ENCODE peak calls at places on chromosomes 1 and 21, in seven cellular contexts. One of them, this sample, is unnamed.

GRCh38 chr1:59272507-59272906 is 24.4 kb upstream of the FGGY start:
- DNase-seq in mesendoderm: no peak
- DNase-seq in neuronal stem cell: no peak
- DNase-seq in IMR-90: peak; percentile 75
- DNase-seq in H1: no peak
- DNase-seq in mesenchymal stem cell: peak; percentile 35
- DNase-seq in trophoblast cell: no peak
- DNase-seq in this sample: no peak

GRCh38 chr1:24117722-24118409 is 5.9 kb upstream of the MYOM3 start:
- DNase-seq in mesendoderm: no peak
- DNase-seq in neuronal stem cell: no peak
- DNase-seq in IMR-90: peak; percentile 40
- DNase-seq in H1: no peak
- DNase-seq in mesenchymal stem cell: no peak
- DNase-seq in trophoblast cell: peak; percentile 70
- DNase-seq in this sample: no peak

GRCh38 chr1:54542962-54543539 is 5.0 kb upstream of the ACOT11 start:
- DNase-seq in mesendoderm: no peak
- DNase-seq in neuronal stem cell: no peak
- DNase-seq in IMR-90: peak; percentile 35
- DNase-seq in H1: no peak
- DNase-seq in mesenchymal stem cell: peak; percentile 45
- DNase-seq in trophoblast cell: peak; percentile 57
- DNase-seq in this sample: no peak

GRCh38 chr1:3669421-3669821 is 17.1 kb downstream of the TP73 start:
- DNase-seq in mesendoderm: no peak
- DNase-seq in neuronal stem cell: no peak
- DNase-seq in IMR-90: no peak
- DNase-seq in H1: no peak
- DNase-seq in mesenchymal stem cell: no peak
- DNase-seq in trophoblast cell: no peak
- DNase-seq in this sample: no peak

GRCh38 chr1:181296180-181296579 is 187.1 kb upstream of the CACNA1E start:
- DNase-seq in mesendoderm: no peak
- DNase-seq in neuronal stem cell: no peak
- DNase-seq in IMR-90: no peak
- DNase-seq in H1: no peak
- DNase-seq in mesenchymal stem cell: no peak
- DNase-seq in trophoblast cell: no peak
- DNase-seq in this sample: no peak

GRCh38 chr1:56416385-56416972 is 162.9 kb downstream of the PLPP3 start:
- DNase-seq in mesendoderm: peak; percentile 40
- DNase-seq in neuronal stem cell: no peak
- DNase-seq in IMR-90: no peak
- DNase-seq in H1: no peak
- DNase-seq in mesenchymal stem cell: peak; percentile 40
- DNase-seq in trophoblast cell: peak; percentile 43
- DNase-seq in this sample: no peak

GRCh38 chr1:145786271-145786670 is 37.6 kb downstream of the RNF115 start:
- DNase-seq in mesendoderm: no peak
- DNase-seq in neuronal stem cell: no peak
- DNase-seq in IMR-90: no peak
- DNase-seq in H1: no peak
- DNase-seq in mesenchymal stem cell: no peak
- DNase-seq in trophoblast cell: no peak
- DNase-seq in this sample: no peak

GRCh38 chr1:228150021-228150457 is 309 bp downstream of the GJC2 start:
- DNase-seq in mesendoderm: no peak
- DNase-seq in neuronal stem cell: no peak
- DNase-seq in IMR-90: no peak
- DNase-seq in H1: no peak
- DNase-seq in mesenchymal stem cell: no peak
- DNase-seq in trophoblast cell: no peak
- DNase-seq in this sample: no peak

GRCh38 chr1:183554577-183554976 is 35.7 kb downstream of the NCF2 start:
- DNase-seq in mesendoderm: no peak
- DNase-seq in neuronal stem cell: no peak
- DNase-seq in IMR-90: no peak
- DNase-seq in H1: no peak
- DNase-seq in mesenchymal stem cell: no peak
- DNase-seq in trophoblast cell: no peak
- DNase-seq in this sample: no peak

GRCh38 chr1:32753532-32754281 is 51.1 kb upstream of the SYNC start:
- DNase-seq in mesendoderm: peak; percentile 92
- DNase-seq in neuronal stem cell: peak; percentile 86
- DNase-seq in IMR-90: peak; percentile 48
- DNase-seq in H1: peak; percentile 91
- DNase-seq in mesenchymal stem cell: peak; percentile 65
- DNase-seq in trophoblast cell: peak; percentile 89
- DNase-seq in this sample: peak; percentile 91

GRCh38 chr1:46643368-46643775 is 24.8 kb downstream of the ATPAF1 start:
- DNase-seq in mesendoderm: no peak
- DNase-seq in neuronal stem cell: no peak
- DNase-seq in IMR-90: peak; percentile 89
- DNase-seq in H1: no peak
- DNase-seq in mesenchymal stem cell: peak; percentile 94
- DNase-seq in trophoblast cell: no peak
- DNase-seq in this sample: no peak

GRCh38 chr1:224252466-224252865 is 69.4 kb downstream of the DEGS1 start:
- DNase-seq in mesendoderm: no peak
- DNase-seq in neuronal stem cell: no peak
- DNase-seq in IMR-90: no peak
- DNase-seq in H1: no peak
- DNase-seq in mesenchymal stem cell: no peak
- DNase-seq in trophoblast cell: no peak
- DNase-seq in this sample: no peak

GRCh38 chr1:3944621-3944914 is 44.5 kb upstream of the C1orf174 start:
- DNase-seq in mesendoderm: no peak
- DNase-seq in neuronal stem cell: no peak
- DNase-seq in IMR-90: no peak
- DNase-seq in H1: no peak
- DNase-seq in mesenchymal stem cell: no peak
- DNase-seq in trophoblast cell: no peak
- DNase-seq in this sample: no peak

DNA sequence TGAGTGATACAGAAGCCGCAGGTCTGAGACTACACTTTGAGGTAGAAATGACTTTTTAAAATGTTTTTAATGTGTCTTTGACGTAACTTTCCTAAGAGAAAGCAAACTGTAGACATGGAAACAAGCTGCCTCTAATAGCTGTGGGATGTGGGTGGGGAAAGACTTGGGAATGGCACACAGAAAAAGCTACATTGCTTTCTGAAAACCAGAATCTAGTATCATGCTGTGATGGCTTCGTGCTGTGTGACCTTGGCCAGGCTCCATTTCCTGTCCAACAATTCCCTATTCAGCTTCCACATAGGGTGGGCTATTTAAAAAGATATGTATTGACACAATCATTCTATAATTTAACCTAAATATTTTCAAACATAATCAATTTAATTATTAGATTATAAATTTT is 909.1 kb downstream of the NCAM2 start:
- DNase-seq in mesendoderm: no peak
- DNase-seq in neuronal stem cell: no peak
- DNase-seq in IMR-90: no peak
- DNase-seq in H1: no peak
- DNase-seq in mesenchymal stem cell: no peak
- DNase-seq in trophoblast cell: no peak
- DNase-seq in this sample: no peak
- H4K8ac ChIP-seq in mesendoderm: no peak overlapping the region
- H4K8ac ChIP-seq in neuronal stem cell: no peak overlapping the region
- H4K8ac ChIP-seq in IMR-90: peak overlapping the region; percentile 21
- H4K8ac ChIP-seq in H1: no peak overlapping the region
- H4K8ac ChIP-seq in mesenchymal stem cell: no peak overlapping the region
- H4K8ac ChIP-seq in trophoblast cell: no peak overlapping the region
- H4K8ac ChIP-seq in this sample: no peak overlapping the region

DNA sequence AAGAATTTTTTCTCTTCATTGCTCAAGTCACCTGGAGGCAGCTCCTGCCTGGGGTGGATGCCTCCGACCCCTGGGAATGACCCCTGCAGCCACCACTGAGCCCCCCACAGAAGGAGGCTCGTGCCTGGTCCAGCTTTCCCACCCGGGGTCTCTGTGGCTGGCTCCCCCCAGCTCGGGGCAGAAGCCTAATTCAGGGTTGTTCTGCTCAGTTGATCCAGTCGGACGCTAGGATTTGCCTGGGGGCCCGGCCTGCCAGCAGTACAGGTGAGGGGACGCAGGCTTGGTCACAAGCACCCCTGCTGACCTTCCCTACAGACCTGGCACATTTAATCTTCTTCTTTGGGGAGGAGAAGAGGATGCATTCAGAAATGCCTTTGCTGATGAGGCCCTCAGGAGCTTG is 53.6 kb upstream of the POFUT2 start:
- DNase-seq in mesendoderm: no peak
- DNase-seq in neuronal stem cell: no peak
- DNase-seq in IMR-90: no peak
- DNase-seq in H1: no peak
- DNase-seq in mesenchymal stem cell: no peak
- DNase-seq in trophoblast cell: no peak
- DNase-seq in this sample: no peak
- H4K8ac ChIP-seq in mesendoderm: no peak overlapping the region
- H4K8ac ChIP-seq in neuronal stem cell: no peak overlapping the region
- H4K8ac ChIP-seq in IMR-90: no peak overlapping the region
- H4K8ac ChIP-seq in H1: peak overlapping the region; percentile 18
- H4K8ac ChIP-seq in mesenchymal stem cell: no peak overlapping the region
- H4K8ac ChIP-seq in trophoblast cell: no peak overlapping the region
- H4K8ac ChIP-seq in this sample: no peak overlapping the region

GRCh38 chr1:200488375-200489165 is 78.7 kb upstream of the ZNF281 start:
- DNase-seq in mesendoderm: peak; percentile 81
- DNase-seq in neuronal stem cell: peak; percentile 53
- DNase-seq in IMR-90: peak; percentile 85
- DNase-seq in H1: peak; percentile 67
- DNase-seq in mesenchymal stem cell: peak; percentile 79
- DNase-seq in trophoblast cell: peak; percentile 55
- DNase-seq in this sample: peak; percentile 65

GRCh38 chr1:200491097-200491496 is 81.3 kb upstream of the ZNF281 start:
- DNase-seq in mesendoderm: no peak
- DNase-seq in neuronal stem cell: no peak
- DNase-seq in IMR-90: no peak
- DNase-seq in H1: no peak
- DNase-seq in mesenchymal stem cell: no peak
- DNase-seq in trophoblast cell: no peak
- DNase-seq in this sample: no peak

GRCh38 chr1:200487650-200488049 is 77.8 kb upstream of the ZNF281 start:
- DNase-seq in mesendoderm: peak; percentile 40
- DNase-seq in neuronal stem cell: no peak
- DNase-seq in IMR-90: no peak
- DNase-seq in H1: no peak
- DNase-seq in mesenchymal stem cell: no peak
- DNase-seq in trophoblast cell: no peak
- DNase-seq in this sample: no peak

GRCh38 chr1:200493344-200493743 is 83.5 kb upstream of the ZNF281 start:
- DNase-seq in mesendoderm: peak; percentile 49
- DNase-seq in neuronal stem cell: no peak
- DNase-seq in IMR-90: no peak
- DNase-seq in H1: no peak
- DNase-seq in mesenchymal stem cell: no peak
- DNase-seq in trophoblast cell: no peak
- DNase-seq in this sample: no peak

DNA sequence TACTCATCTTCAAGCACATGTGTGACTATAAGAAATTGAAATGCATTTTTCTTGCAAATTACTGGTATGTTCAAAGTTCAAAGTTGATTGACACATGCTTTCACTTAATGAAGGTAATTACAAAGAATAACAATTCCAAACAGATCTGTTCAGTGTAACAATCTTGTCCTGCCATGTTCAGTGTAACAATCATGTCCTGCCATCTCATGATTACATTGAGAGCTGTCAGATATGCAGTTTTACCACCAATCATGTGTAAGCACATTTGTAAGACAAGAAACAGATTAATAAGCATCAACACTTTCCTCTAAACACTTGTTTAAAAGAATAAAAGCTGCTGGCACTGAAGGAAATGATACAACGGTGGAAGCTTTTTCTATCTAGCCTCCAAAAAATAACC is 80.3 kb upstream of the ZNF281 start:
- DNase-seq in mesendoderm: no peak
- DNase-seq in neuronal stem cell: no peak
- DNase-seq in IMR-90: no peak
- DNase-seq in H1: no peak
- DNase-seq in mesenchymal stem cell: no peak
- DNase-seq in trophoblast cell: no peak
- DNase-seq in this sample: no peak
- H4K8ac ChIP-seq in mesendoderm: no peak overlapping the region
- H4K8ac ChIP-seq in neuronal stem cell: no peak overlapping the region
- H4K8ac ChIP-seq in IMR-90: no peak overlapping the region
- H4K8ac ChIP-seq in H1: no peak overlapping the region
- H4K8ac ChIP-seq in mesenchymal stem cell: no peak overlapping the region
- H4K8ac ChIP-seq in trophoblast cell: no peak overlapping the region
- H4K8ac ChIP-seq in this sample: no peak overlapping the region

DNA sequence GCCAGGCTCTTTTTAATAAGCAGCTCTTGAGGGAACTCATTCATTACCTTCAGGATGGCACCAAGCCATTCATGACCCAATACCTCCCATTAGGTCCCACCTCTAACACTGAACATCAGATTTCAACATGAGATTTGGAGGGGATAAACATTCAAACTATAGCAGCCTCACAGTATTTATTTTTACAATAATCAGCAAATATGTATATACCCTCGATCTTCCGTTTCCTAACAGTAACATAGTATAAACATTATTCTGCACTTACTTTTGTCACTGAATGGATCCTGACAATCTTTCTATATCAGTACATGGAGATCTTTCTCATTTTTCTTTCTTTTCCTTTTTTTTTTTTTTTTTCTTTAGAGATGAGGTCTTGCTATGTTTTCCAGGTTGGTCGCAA is 5.4 kb downstream of the CATSPER4 start:
- DNase-seq in mesendoderm: no peak
- DNase-seq in neuronal stem cell: no peak
- DNase-seq in IMR-90: no peak
- DNase-seq in H1: no peak
- DNase-seq in mesenchymal stem cell: no peak
- DNase-seq in trophoblast cell: no peak
- DNase-seq in this sample: no peak
- H4K8ac ChIP-seq in mesendoderm: no peak overlapping the region
- H4K8ac ChIP-seq in neuronal stem cell: no peak overlapping the region
- H4K8ac ChIP-seq in IMR-90: no peak overlapping the region
- H4K8ac ChIP-seq in H1: no peak overlapping the region
- H4K8ac ChIP-seq in mesenchymal stem cell: no peak overlapping the region
- H4K8ac ChIP-seq in trophoblast cell: no peak overlapping the region
- H4K8ac ChIP-seq in this sample: no peak overlapping the region

GRCh38 chr21:45571641-45572040 is 29.4 kb upstream of the SLC19A1 start:
- DNase-seq in mesendoderm: no peak
- DNase-seq in neuronal stem cell: no peak
- DNase-seq in IMR-90: no peak
- DNase-seq in H1: peak; percentile 27
- DNase-seq in mesenchymal stem cell: no peak
- DNase-seq in trophoblast cell: no peak
- DNase-seq in this sample: peak; percentile 4

GRCh38 chr21:45572231-45572630 is 30.0 kb upstream of the SLC19A1 start:
- DNase-seq in mesendoderm: no peak
- DNase-seq in neuronal stem cell: no peak
- DNase-seq in IMR-90: no peak
- DNase-seq in H1: peak; percentile 40
- DNase-seq in mesenchymal stem cell: no peak
- DNase-seq in trophoblast cell: no peak
- DNase-seq in this sample: peak; percentile 8

GRCh38 chr21:45568383-45568782 is 26.1 kb upstream of the SLC19A1 start:
- DNase-seq in mesendoderm: no peak
- DNase-seq in neuronal stem cell: no peak
- DNase-seq in IMR-90: no peak
- DNase-seq in H1: no peak
- DNase-seq in mesenchymal stem cell: no peak
- DNase-seq in trophoblast cell: no peak
- DNase-seq in this sample: no peak

GRCh38 chr21:45570826-45571601 is 28.8 kb upstream of the SLC19A1 start:
- DNase-seq in mesendoderm: no peak
- DNase-seq in neuronal stem cell: no peak
- DNase-seq in IMR-90: peak; percentile 64
- DNase-seq in H1: peak; percentile 37
- DNase-seq in mesenchymal stem cell: no peak
- DNase-seq in trophoblast cell: no peak
- DNase-seq in this sample: peak; percentile 20

GRCh38 chr21:45570071-45570470 is 27.8 kb upstream of the SLC19A1 start:
- DNase-seq in mesendoderm: no peak
- DNase-seq in neuronal stem cell: no peak
- DNase-seq in IMR-90: no peak
- DNase-seq in H1: no peak
- DNase-seq in mesenchymal stem cell: no peak
- DNase-seq in trophoblast cell: no peak
- DNase-seq in this sample: peak; percentile 3
- H4K8ac ChIP-seq in mesendoderm: no peak overlapping the region
- H4K8ac ChIP-seq in neuronal stem cell: no peak overlapping the region
- H4K8ac ChIP-seq in IMR-90: no peak overlapping the region
- H4K8ac ChIP-seq in H1: no peak overlapping the region
- H4K8ac ChIP-seq in mesenchymal stem cell: no peak overlapping the region
- H4K8ac ChIP-seq in trophoblast cell: no peak overlapping the region
- H4K8ac ChIP-seq in this sample: no peak overlapping the region

This sample was measured in H9.